ENCODE peak calls at places on chromosomes 4 and X, in four cellular contexts. One of them, this sample, is unnamed.

GRCh38 chr4:89072921-89073320 is 15.9 kb upstream of the FAM13A start:
- DNase-seq in GM23338: no peak
- DNase-seq in breast epithelium: no peak
- DNase-seq in LoVo: no peak
- DNase-seq in this sample: no peak

GRCh38 chrX:318739-319578 is at the start of gene GTPBP6:
- DNase-seq in GM23338: peak
- DNase-seq in breast epithelium: peak
- DNase-seq in LoVo: peak
- DNase-seq in this sample: peak

GRCh38 chrX:56793533-56794320 is 64.7 kb downstream of the NBDY start:
- DNase-seq in GM23338: no peak
- DNase-seq in breast epithelium: no peak
- DNase-seq in LoVo: no peak
- DNase-seq in this sample: no peak

GRCh38 chr4:154622598-154622997 is 10.1 kb upstream of the FGG start:
- DNase-seq in GM23338: peak
- DNase-seq in breast epithelium: no peak
- DNase-seq in LoVo: peak
- DNase-seq in this sample: peak

GRCh38 chr4:113303315-113303714 is 253.9 kb downstream of the ANK2 start:
- DNase-seq in GM23338: no peak
- DNase-seq in breast epithelium: no peak
- DNase-seq in LoVo: no peak
- DNase-seq in this sample: no peak

GRCh38 chr4:155828628-155829027 is 37.4 kb downstream of the ASIC5 start:
- DNase-seq in GM23338: no peak
- DNase-seq in breast epithelium: no peak
- DNase-seq in LoVo: no peak
- DNase-seq in this sample: no peak

GRCh38 chr4:87105101-87105852 is 115.1 kb downstream of the KLHL8 start:
- DNase-seq in GM23338: no peak
- DNase-seq in breast epithelium: no peak
- DNase-seq in LoVo: no peak
- DNase-seq in this sample: no peak

GRCh38 chr4:141131738-141132688 is 1.3 kb downstream of the RNF150 start:
- DNase-seq in GM23338: peak
- DNase-seq in breast epithelium: peak
- DNase-seq in LoVo: no peak
- DNase-seq in this sample: no peak

GRCh38 chr4:151797853-151798252 is 37.0 kb upstream of the GATB start:
- DNase-seq in GM23338: no peak
- DNase-seq in breast epithelium: no peak
- DNase-seq in LoVo: no peak
- DNase-seq in this sample: no peak

GRCh38 chr4:184961693-184962092 is 56.6 kb upstream of the HELT start:
- DNase-seq in GM23338: peak
- DNase-seq in breast epithelium: no peak
- DNase-seq in LoVo: no peak
- DNase-seq in this sample: no peak

GRCh38 chr4:174260099-174260498 is 23.4 kb downstream of the FBXO8 start:
- DNase-seq in GM23338: no peak
- DNase-seq in breast epithelium: no peak
- DNase-seq in LoVo: no peak
- DNase-seq in this sample: no peak

GRCh38 chrX:68060506-68061205 is 372.6 kb downstream of the OPHN1 start:
- DNase-seq in GM23338: peak
- DNase-seq in breast epithelium: no peak
- DNase-seq in LoVo: no peak
- DNase-seq in this sample: no peak

GRCh38 chr4:118823471-118823870 is 12.5 kb downstream of the SEC24D start:
- DNase-seq in GM23338: no peak
- DNase-seq in breast epithelium: peak
- DNase-seq in LoVo: peak
- DNase-seq in this sample: no peak

GRCh38 chr4:4694812-4695211 is 153.0 kb upstream of the STX18 start:
- DNase-seq in GM23338: no peak
- DNase-seq in breast epithelium: no peak
- DNase-seq in LoVo: no peak
- DNase-seq in this sample: no peak

GRCh38 chr4:176044589-176044951 is 21.1 kb upstream of the WDR17 start:
- DNase-seq in GM23338: no peak
- DNase-seq in breast epithelium: no peak
- DNase-seq in LoVo: no peak
- DNase-seq in this sample: no peak

GRCh38 chr4:39976945-39977488 is 694 bp downstream of the PDS5A start:
- DNase-seq in GM23338: peak
- DNase-seq in breast epithelium: no peak
- DNase-seq in LoVo: no peak
- DNase-seq in this sample: no peak

GRCh38 chr4:1767058-1767769 is 25.9 kb upstream of the FGFR3 start:
- DNase-seq in GM23338: peak
- DNase-seq in breast epithelium: no peak
- DNase-seq in LoVo: no peak
- DNase-seq in this sample: peak

GRCh38 chr4:158043971-158044618 is 128.7 kb downstream of the GASK1B start:
- DNase-seq in GM23338: no peak
- DNase-seq in breast epithelium: no peak
- DNase-seq in LoVo: no peak
- DNase-seq in this sample: no peak

GRCh38 chrX:130715299-130715698 is 187.7 kb downstream of the ENOX2 start:
- DNase-seq in GM23338: no peak
- DNase-seq in breast epithelium: no peak
- DNase-seq in LoVo: no peak
- DNase-seq in this sample: no peak

GRCh38 chr4:40301592-40301991 is 33.5 kb upstream of the CHRNA9 start:
- DNase-seq in GM23338: no peak
- DNase-seq in breast epithelium: no peak
- DNase-seq in LoVo: no peak
- DNase-seq in this sample: peak

GRCh38 chr4:36043901-36044300 is 200.4 kb downstream of the ARAP2 start:
- DNase-seq in GM23338: no peak
- DNase-seq in breast epithelium: no peak
- DNase-seq in LoVo: no peak
- DNase-seq in this sample: no peak

GRCh38 chrX:109635151-109635550 is 10.2 kb upstream of the KCNE5 start:
- DNase-seq in GM23338: peak
- DNase-seq in breast epithelium: no peak
- DNase-seq in LoVo: no peak
- DNase-seq in this sample: peak

GRCh38 chrX:13520931-13521330 is 48.5 kb upstream of the EGFL6 start:
- DNase-seq in GM23338: no peak
- DNase-seq in breast epithelium: no peak
- DNase-seq in LoVo: no peak
- DNase-seq in this sample: no peak

GRCh38 chrX:120857240-120857639 is 18.4 kb downstream of the CT47B1 start:
- DNase-seq in GM23338: peak
- DNase-seq in breast epithelium: no peak
- DNase-seq in LoVo: no peak
- DNase-seq in this sample: peak

GRCh38 chrX:23773601-23774175 is 9.3 kb upstream of the SAT1 start:
- DNase-seq in GM23338: no peak
- DNase-seq in breast epithelium: no peak
- DNase-seq in LoVo: no peak
- DNase-seq in this sample: peak

GRCh38 chr4:119025916-119026661 is 109.5 kb upstream of the MYOZ2 start:
- DNase-seq in GM23338: no peak
- DNase-seq in breast epithelium: no peak
- DNase-seq in LoVo: peak
- DNase-seq in this sample: no peak

GRCh38 chrX:129743835-129744234 is 5.1 kb downstream of the XPNPEP2 start:
- DNase-seq in GM23338: no peak
- DNase-seq in breast epithelium: no peak
- DNase-seq in LoVo: no peak
- DNase-seq in this sample: no peak